ENCODE peak calls at places on chromosomes 11 and 22, in eight cellular contexts. U is ovary, G is PC-9, X is esophagus squamous epithelium, Y is cardiac muscle cell, C is right atrium auricular region, S is left ventricle myocardium inferior, Q is upper lobe of right lung. H is an unnamed sample.

GRCh38 chr11:75827562-75827961 is 12.6 kb downstream of the UVRAG start:
- DNase-seq in Q (no peak), X (no peak), Y (no peak), U (no peak), G (no peak), S (no peak), C (no peak), H (no peak)

GRCh38 chr11:119424276-119424675 is 1.3 kb upstream of the THY1 start:
- DNase-seq in Y (no peak), U (no peak), X (no peak), C (peak; percentile 13), G (no peak), Q (no peak), S (no peak), H (no peak)

GRCh38 chr11:128481135-128481534 is 106.2 kb downstream of the ETS1 start:
- DNase-seq in Q (no peak), C (no peak), Y (no peak), G (no peak), X (no peak), S (no peak), U (no peak), H (no peak)

GRCh38 chr11:12207384-12208150 is 97.2 kb downstream of the MICAL2 start:
- DNase-seq in X (no peak), Q (peak; percentile 5), C (no peak), S (no peak), Y (no peak), U (no peak), G (no peak), H (no peak)

GRCh38 chr22:43203471-43203981 is 16.6 kb upstream of the TTLL12 start:
- DNase-seq in G (no peak), S (no peak), C (no peak), Q (peak; percentile 66), U (no peak), Y (peak; percentile 62), X (no peak), H (no peak)

GRCh38 chr11:109984634-109985289 is 108.4 kb upstream of the ZC3H12C start:
- DNase-seq in C (no peak), X (no peak), Y (no peak), U (no peak), S (no peak), G (no peak), Q (no peak), H (no peak)

GRCh38 chr11:12019337-12019736 is 10.9 kb upstream of the DKK3 start:
- DNase-seq in X (no peak), Y (no peak), Q (no peak), C (no peak), G (no peak), S (no peak), U (peak; percentile 25), H (no peak)

GRCh38 chr22:33210129-33210784 is 152.1 kb upstream of the SYN3 start:
- DNase-seq in C (no peak), G (peak; percentile 10), Y (peak; percentile 65), S (no peak), Q (no peak), U (no peak), X (no peak), H (no peak)

GRCh38 chr22:25840162-25840561 is 98.2 kb downstream of the MYO18B start:
- DNase-seq in U (no peak), Q (no peak), X (no peak), Y (peak; percentile 8), G (no peak), S (no peak), C (no peak), H (no peak)

DNA sequence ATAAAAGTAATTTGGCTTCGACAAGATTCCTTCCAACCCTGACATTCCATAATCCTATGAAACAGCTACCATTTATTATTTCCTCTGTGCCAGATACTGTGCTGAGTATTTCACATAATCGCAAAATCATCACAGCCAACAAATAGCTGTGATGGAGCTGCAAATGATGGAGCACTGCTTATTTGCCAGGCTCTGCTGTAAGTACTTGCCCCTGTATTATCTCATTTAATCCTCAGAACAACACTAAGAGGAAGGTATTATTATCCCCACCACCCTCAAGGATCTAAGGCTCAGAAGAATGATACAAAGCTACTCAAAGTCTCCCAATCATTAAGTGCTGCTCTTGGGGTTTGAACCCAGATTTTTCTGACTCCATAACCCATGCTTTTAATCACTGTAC is 145.5 kb downstream of the CCDC34 start:
- DNase-seq in G (no peak), U (no peak), C (no peak), Y (no peak), X (no peak), S (no peak), Q (no peak), H (no peak)
- H3K9me3 ChIP-seq in G (no peaks in the 10 kb centered on the region), U (no peaks in the 10 kb centered on the region), C (no peaks in the 10 kb centered on the region), Y (no peaks in the 10 kb centered on the region), X (no peaks in the 10 kb centered on the region), S (no peaks in the 10 kb centered on the region), Q (no peaks in the 10 kb centered on the region), H (no peaks in the 10 kb centered on the region)

GRCh38 chr22:48591286-48592065 is 1236.2 kb downstream of the BRD1 start:
- DNase-seq in X (no peak), U (no peak), Q (no peak), C (no peak), G (no peak), S (no peak), Y (no peak), H (no peak)
- H3K9me3 ChIP-seq in X (no peaks in the 10 kb centered on the region), U (no peaks in the 10 kb centered on the region), Q (no peaks in the 10 kb centered on the region), C (no peaks in the 10 kb centered on the region), G (no peaks in the 10 kb centered on the region), S (no peaks in the 10 kb centered on the region), Y (no peaks in the 10 kb centered on the region), H (no peaks in the 10 kb centered on the region)

GRCh38 chr11:71075116-71075720 is 177.2 kb downstream of the SHANK2 start:
- DNase-seq in X (no peak), G (no peak), U (no peak), C (no peak), Y (no peak), Q (no peak), S (no peak), H (no peak)

GRCh38 chr11:71068963-71069362 is 183.4 kb downstream of the SHANK2 start:
- DNase-seq in Y (no peak), G (no peak), S (no peak), U (no peak), Q (no peak), X (no peak), C (no peak), H (no peak)

GRCh38 chr11:71070490-71071455 is 181.6 kb downstream of the SHANK2 start:
- DNase-seq in C (no peak), S (no peak), Q (no peak), X (no peak), G (no peak), Y (no peak), U (no peak), H (no peak)

GRCh38 chr11:71076021-71076420 is 176.4 kb downstream of the SHANK2 start:
- DNase-seq in X (no peak), U (no peak), S (no peak), Q (no peak), Y (no peak), G (no peak), C (no peak), H (no peak)

GRCh38 chr11:71071736-71072509 is 180.5 kb downstream of the SHANK2 start:
- DNase-seq in Y (no peak), Q (no peak), U (no peak), S (no peak), C (no peak), G (no peak), X (no peak), H (no peak)
- H3K9me3 ChIP-seq in Y (no peaks in the 10 kb centered on the region), Q (no peaks in the 10 kb centered on the region), U (no peaks in the 10 kb centered on the region), S (no peaks in the 10 kb centered on the region), C (no peaks in the 10 kb centered on the region), G (no peaks in the 10 kb centered on the region), X (no peaks in the 10 kb centered on the region), H (no peaks in the 10 kb centered on the region)

GRCh38 chr11:3357302-3357701 is 21.6 kb downstream of the ZNF195 start:
- DNase-seq in U (no peak), G (no peak), Y (no peak), C (no peak), X (no peak), Q (no peak), S (no peak), H (no peak)
- H3K9me3 ChIP-seq in U (no peaks in the 10 kb centered on the region), G (peaks cover 17% of the 10 kb centered on the region), Y (peaks cover 7% of the 10 kb centered on the region), C (peaks cover 17% of the 10 kb centered on the region), X (peaks cover 95% of the 10 kb centered on the region), Q (peaks cover 58% of the 10 kb centered on the region), S (peaks cover 100% of the 10 kb centered on the region), H (peaks cover 40% of the 10 kb centered on the region)

GRCh38 chr11:114617157-114618124 is 21.9 kb upstream of the NXPE4 start:
- DNase-seq in X (no peak), Y (no peak), Q (no peak), G (no peak), S (no peak), U (no peak), C (no peak), H (no peak)

GRCh38 chr11:114618139-114618538 is 22.6 kb upstream of the NXPE4 start:
- DNase-seq in C (no peak), Y (no peak), X (no peak), G (no peak), U (no peak), S (no peak), Q (no peak), H (no peak)

GRCh38 chr11:114614127-114614720 is 18.6 kb upstream of the NXPE4 start:
- DNase-seq in Q (no peak), G (no peak), S (no peak), Y (no peak), C (no peak), X (no peak), U (no peak), H (no peak)

GRCh38 chr11:114616516-114616915 is 20.9 kb upstream of the NXPE4 start:
- DNase-seq in Q (no peak), X (no peak), S (no peak), U (no peak), G (no peak), C (no peak), Y (no peak), H (no peak)

DNA sequence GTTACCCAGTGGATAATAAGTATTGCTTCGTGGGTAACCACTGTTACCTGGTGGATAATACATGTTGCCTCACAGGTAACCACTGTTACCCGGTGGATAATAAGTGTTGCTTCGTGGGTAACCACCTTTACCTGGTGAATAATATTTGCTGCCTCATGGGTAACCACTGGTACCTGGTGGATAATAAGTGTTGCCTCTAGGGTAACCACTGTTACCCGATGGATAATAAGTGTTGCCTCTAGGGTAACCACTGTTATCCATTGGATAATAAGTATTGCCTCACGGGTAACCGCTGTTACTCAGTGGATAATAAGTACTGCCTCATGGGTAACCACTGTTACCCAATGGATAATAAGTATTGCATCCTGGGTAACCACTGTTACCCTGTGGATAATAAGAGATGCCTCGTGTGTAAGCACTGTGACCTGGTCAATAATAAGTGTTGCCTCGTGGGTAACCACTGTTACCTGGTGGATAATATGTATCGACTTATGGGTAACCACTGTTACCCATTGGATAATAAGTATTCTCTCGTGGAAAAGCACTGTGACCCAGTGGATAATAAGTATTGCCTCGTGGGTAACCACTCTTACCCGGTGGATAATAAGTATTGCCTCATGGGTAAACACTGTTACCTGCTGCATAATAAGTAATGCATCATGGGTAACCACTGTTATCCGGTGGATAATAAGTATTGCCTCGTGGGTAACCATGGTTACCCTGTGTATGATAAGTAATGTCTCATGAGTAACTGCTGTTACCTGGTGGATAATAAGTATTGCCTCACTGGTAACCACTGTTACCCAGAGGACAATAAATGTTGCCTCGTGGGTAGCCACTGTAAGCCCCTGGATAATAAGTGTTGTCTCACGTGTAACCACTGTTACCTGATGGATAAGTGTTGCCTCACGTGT is 20.1 kb upstream of the NXPE4 start:
- DNase-seq in X (no peak), S (no peak), C (no peak), Q (no peak), G (no peak), U (no peak), Y (no peak), H (no peak)
- H3K9me3 ChIP-seq in X (peaks cover 5% of the 10 kb centered on the region), S (peaks cover 16% of the 10 kb centered on the region), C (no peaks in the 10 kb centered on the region), Q (no peaks in the 10 kb centered on the region), G (no peaks in the 10 kb centered on the region), U (no peaks in the 10 kb centered on the region), Y (peaks cover 13% of the 10 kb centered on the region), H (no peaks in the 10 kb centered on the region)